ENCODE peak calls at places on chromosomes 11 and 22, in ten cellular contexts. B is lung, O is ovary, P is fibroblast of lung, C is breast epithelium, A is thyroid gland, N is kidney, H is AG04450, F is astrocyte, I is aorta. D is an unnamed sample.

GRCh38 chr11:19110290-19110689 is 6.7 kb upstream of the ZDHHC13 start:
- DNase-seq in B (no peak), O (no peak), P (no peak), C (no peak), A (peak), N (no peak), H (no peak), F (no peak), I (no peak), D (no peak)

GRCh38 chr22:39135092-39135896 is 17.2 kb downstream of the CBX7 start:
- DNase-seq in B (no peak), O (no peak), P (peak), C (no peak), A (peak), N (no peak), H (no peak), F (no peak), I (peak), D (no peak)

GRCh38 chr22:24134090-24134846 is 47.0 kb upstream of the SUSD2 start:
- DNase-seq in B (no peak), O (peak), P (peak), C (no peak), A (peak), N (no peak), H (no peak), F (no peak), I (peak), D (no peak)

GRCh38 chr11:77806415-77806814 is 14.1 kb downstream of the RSF1 start:
- DNase-seq in B (no peak), O (no peak), P (no peak), C (no peak), A (no peak), N (no peak), H (no peak), F (no peak), I (no peak), D (no peak)

GRCh38 chr22:20583471-20583922 is 76.1 kb downstream of the MED15 start:
- DNase-seq in B (no peak), O (no peak), P (no peak), C (no peak), A (peak), N (no peak), H (no peak), F (no peak), I (no peak), D (no peak)

GRCh38 chr11:72358461-72359405 is 75.6 kb downstream of the CLPB start:
- DNase-seq in B (no peak), O (no peak), P (no peak), C (no peak), A (peak), N (no peak), H (no peak), F (no peak), I (no peak), D (no peak)

GRCh38 chr22:23715811-23716355 is 25.1 kb downstream of the RGL4 start:
- DNase-seq in B (no peak), O (peak), P (no peak), C (no peak), A (peak), N (no peak), H (no peak), F (no peak), I (no peak), D (no peak)

GRCh38 chr11:68501813-68502212 is 41.3 kb downstream of the PPP6R3 start:
- DNase-seq in B (no peak), O (no peak), P (no peak), C (no peak), A (no peak), N (no peak), H (no peak), F (no peak), I (no peak), D (no peak)

GRCh38 chr11:61480936-61481335 is 27.6 kb upstream of the LRRC10B start:
- DNase-seq in B (no peak), O (no peak), P (peak), C (no peak), A (no peak), N (no peak), H (no peak), F (no peak), I (no peak), D (no peak)

GRCh38 chr11:45110562-45110961 is 35.9 kb upstream of the PRDM11 start:
- DNase-seq in B (no peak), O (peak), P (peak), C (no peak), A (peak), N (no peak), H (peak), F (peak), I (no peak), D (no peak)

GRCh38 chr11:100562102-100562501 is 125.0 kb upstream of the ARHGAP42 start:
- DNase-seq in B (no peak), O (no peak), P (peak), C (no peak), A (no peak), N (no peak), H (peak), F (peak), I (no peak), D (no peak)

GRCh38 chr11:119832536-119832935 is 103.5 kb upstream of the NECTIN1 start:
- DNase-seq in B (no peak), O (peak), P (no peak), C (no peak), A (peak), N (peak), H (no peak), F (peak), I (no peak), D (no peak)

GRCh38 chr22:18000441-18001039 is 23.8 kb downstream of the MICAL3 start:
- DNase-seq in B (no peak), O (peak), P (no peak), C (no peak), A (peak), N (peak), H (no peak), F (no peak), I (peak), D (no peak)

GRCh38 chr11:102522332-102523207 is 8.0 kb downstream of the MMP7 start:
- DNase-seq in B (no peak), O (no peak), P (no peak), C (no peak), A (no peak), N (no peak), H (no peak), F (no peak), I (no peak), D (no peak)

GRCh38 chr11:20056109-20057054 is 103.9 kb downstream of the DBX1 start:
- DNase-seq in B (no peak), O (no peak), P (no peak), C (peak), A (peak), N (peak), H (no peak), F (peak), I (peak), D (no peak)

GRCh38 chr22:23075525-23076216 is 5.4 kb downstream of the GNAZ start:
- DNase-seq in B (no peak), O (no peak), P (no peak), C (no peak), A (no peak), N (peak), H (no peak), F (no peak), I (no peak), D (no peak)

GRCh38 chr11:129280027-129280811 is 88.1 kb upstream of the ARHGAP32 start:
- DNase-seq in B (no peak), O (no peak), P (peak), C (no peak), A (no peak), N (no peak), H (no peak), F (peak), I (no peak), D (no peak)

GRCh38 chr22:20247010-20247505 is 21.1 kb downstream of the RTN4R start:
- DNase-seq in B (no peak), O (no peak), P (no peak), C (no peak), A (no peak), N (no peak), H (no peak), F (peak), I (no peak), D (no peak)

GRCh38 chr11:30735946-30736345 is 149.8 kb upstream of the MPPED2 start:
- DNase-seq in B (no peak), O (no peak), P (no peak), C (no peak), A (no peak), N (no peak), H (no peak), F (no peak), I (no peak), D (no peak)

GRCh38 chr11:3786781-3787428 is 10.4 kb downstream of the NUP98 start:
- DNase-seq in B (no peak), O (no peak), P (peak), C (no peak), A (no peak), N (no peak), H (no peak), F (peak), I (no peak), D (no peak)

GRCh38 chr11:22049276-22049675 is 143.6 kb upstream of the ANO5 start:
- DNase-seq in B (no peak), O (no peak), P (no peak), C (no peak), A (no peak), N (no peak), H (no peak), F (no peak), I (no peak), D (no peak)

GRCh38 chr11:60777572-60777971 is 7.6 kb upstream of the MS4A10 start:
- DNase-seq in B (no peak), O (no peak), P (peak), C (no peak), A (no peak), N (peak), H (no peak), F (peak), I (no peak), D (no peak)

GRCh38 chr11:101090679-101091270 is 38.8 kb downstream of the PGR start:
- DNase-seq in B (no peak), O (no peak), P (no peak), C (no peak), A (no peak), N (no peak), H (no peak), F (no peak), I (no peak), D (no peak)

GRCh38 chr11:45924036-45924915 is 1.8 kb downstream of the LARGE2 start:
- DNase-seq in B (no peak), O (peak), P (no peak), C (peak), A (peak), N (peak), H (no peak), F (no peak), I (no peak), D (no peak)

DNA sequence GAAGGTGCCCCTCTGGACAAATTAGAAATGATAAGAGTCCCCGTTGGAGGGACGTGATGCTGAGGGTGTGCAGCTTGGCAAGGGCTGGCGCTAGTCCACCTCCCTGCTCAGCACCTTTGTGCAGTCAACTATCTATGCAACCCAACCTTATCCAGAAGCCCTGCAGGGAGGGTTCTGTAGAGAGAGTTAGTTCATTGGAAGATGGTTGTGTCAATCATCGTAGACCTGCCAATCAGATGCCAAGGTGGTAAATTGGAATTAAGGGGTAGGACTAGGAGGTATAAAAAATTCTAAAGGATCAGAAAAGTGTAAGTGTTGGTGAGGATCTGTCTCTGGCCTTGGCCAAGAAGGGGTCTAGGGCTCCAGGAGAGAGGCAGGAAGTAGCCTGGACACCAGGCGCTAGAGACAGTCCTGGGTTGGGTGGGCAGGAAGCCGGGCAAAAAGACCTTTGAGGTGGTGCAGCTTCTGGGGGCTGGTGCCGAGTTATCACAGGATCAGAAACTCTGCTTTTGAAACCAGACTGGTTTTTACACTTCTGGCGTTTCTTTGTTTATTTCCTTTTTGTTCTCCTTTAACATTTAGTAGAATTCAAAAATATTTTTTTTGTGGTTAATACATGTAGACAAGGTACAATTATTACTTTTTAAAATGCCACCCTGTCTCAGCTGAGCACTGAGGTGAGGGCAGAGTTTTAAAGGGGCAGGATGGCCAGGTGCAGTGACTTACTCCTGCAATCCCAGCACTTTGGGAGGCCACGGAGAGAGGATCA is 1.6 kb downstream of the C1QTNF6 start:
- DNase-seq in B (peak), O (no peak), P (peak), C (no peak), A (no peak), N (peak), H (peak), F (peak), I (peak), D (no peak)
- H3K27ac ChIP-seq in B (peak), O (no peak), P (no peak), C (peak), A (peak), N (peak), H (no peak), F (no peak), I (no peak), D (no peak)

GRCh38 chr11:125637840-125638239 is 12.9 kb downstream of the CHEK1 start:
- DNase-seq in B (no peak), O (no peak), P (no peak), C (no peak), A (no peak), N (no peak), H (no peak), F (no peak), I (no peak), D (no peak)
- H3K27ac ChIP-seq in B (no peak), O (no peak), P (no peak), C (no peak), A (no peak), N (no peak), H (no peak), F (no peak), I (no peak), D (no peak)

GRCh38 chr11:64967376-64967775 is 4.5 kb downstream of the MAJIN start:
- DNase-seq in B (no peak), O (no peak), P (no peak), C (no peak), A (no peak), N (no peak), H (no peak), F (no peak), I (no peak), D (no peak)

GRCh38 chr11:64974124-64974523 is 2.2 kb upstream of the MAJIN start:
- DNase-seq in B (no peak), O (no peak), P (no peak), C (no peak), A (no peak), N (no peak), H (no peak), F (no peak), I (no peak), D (no peak)

GRCh38 chr11:64969209-64969608 is 2.7 kb downstream of the MAJIN start:
- DNase-seq in B (no peak), O (no peak), P (peak), C (no peak), A (no peak), N (no peak), H (peak), F (no peak), I (no peak), D (no peak)

GRCh38 chr11:64971421-64972233 is at the start of gene MAJIN:
- DNase-seq in B (peak), O (peak), P (peak), C (peak), A (peak), N (peak), H (peak), F (peak), I (peak), D (no peak)

GRCh38 chr11:64970731-64971151 is 1.2 kb downstream of the MAJIN start:
- DNase-seq in B (peak), O (no peak), P (no peak), C (no peak), A (no peak), N (no peak), H (no peak), F (no peak), I (no peak), D (no peak)
- H3K27ac ChIP-seq in B (peak), O (no peak), P (no peak), C (no peak), A (no peak), N (no peak), H (no peak), F (no peak), I (no peak), D (peak)

GRCh38 chr11:1763336-1763795 is 361 bp downstream of the CTSD start:
- DNase-seq in B (no peak), O (no peak), P (no peak), C (no peak), A (no peak), N (peak), H (no peak), F (no peak), I (peak), D (no peak)

GRCh38 chr11:1760351-1761109 is 3.2 kb downstream of the CTSD start:
- DNase-seq in B (no peak), O (no peak), P (peak), C (no peak), A (peak), N (peak), H (no peak), F (peak), I (peak), D (no peak)

GRCh38 chr11:1762537-1763302 is 1.0 kb downstream of the CTSD start:
- DNase-seq in B (peak), O (no peak), P (peak), C (peak), A (peak), N (peak), H (no peak), F (no peak), I (peak), D (no peak)

GRCh38 chr11:1761110-1761856 is 2.4 kb downstream of the CTSD start:
- DNase-seq in B (no peak), O (no peak), P (no peak), C (no peak), A (no peak), N (peak), H (no peak), F (no peak), I (peak), D (no peak)

DNA sequence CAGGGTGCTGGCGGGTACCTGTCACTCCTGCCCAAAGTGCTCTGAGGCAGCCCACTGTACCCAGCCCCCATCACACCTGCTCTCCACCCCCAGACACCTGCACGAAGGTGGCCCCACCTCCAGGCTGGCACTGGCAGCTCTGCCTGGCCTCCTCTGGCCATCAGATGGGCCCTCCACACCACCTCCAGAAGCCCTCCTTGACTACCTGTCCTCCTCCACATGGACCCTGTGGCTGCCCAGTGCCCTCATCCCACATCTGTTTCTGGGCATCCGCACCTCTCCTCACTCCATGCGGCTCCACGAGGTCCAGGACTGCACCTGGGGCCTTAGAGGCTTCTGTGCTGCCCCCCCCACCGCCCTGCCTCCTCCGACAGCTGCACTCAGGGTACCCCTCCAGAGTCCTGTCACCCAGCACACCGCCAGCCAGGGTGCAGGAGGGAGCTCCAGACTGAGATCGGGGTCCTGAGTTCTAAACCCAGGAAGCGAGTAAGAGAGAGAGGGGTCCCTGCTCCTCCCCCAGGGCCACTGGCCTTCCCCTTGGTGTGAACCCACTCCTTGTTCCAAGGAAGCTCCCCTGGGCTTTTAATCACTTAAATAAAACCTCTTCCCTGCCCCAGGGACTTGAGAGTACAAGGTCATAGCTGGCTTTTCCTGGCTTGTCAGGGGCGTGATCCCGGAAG is 1.7 kb downstream of the CTSD start:
- DNase-seq in B (no peak), O (no peak), P (no peak), C (no peak), A (no peak), N (peak), H (no peak), F (no peak), I (peak), D (no peak)
- H3K27ac ChIP-seq in B (peak), O (no peak), P (peak), C (peak), A (peak), N (peak), H (no peak), F (no peak), I (no peak), D (peak)

GRCh38 chr11:11844272-11844671 is 2.5 kb downstream of the USP47 start:
- DNase-seq in B (no peak), O (no peak), P (no peak), C (no peak), A (no peak), N (no peak), H (no peak), F (no peak), I (no peak), D (no peak)
- H3K27ac ChIP-seq in B (no peak), O (peak), P (peak), C (peak), A (peak), N (peak), H (no peak), F (peak), I (peak), D (peak)